ENCODE peak calls at places on chromosomes 6 and 20, in five cellular contexts. M is GM20000, P is upper lobe of right lung, J is progenitor cell of endocrine pancreas, N is GM12865. O is an unnamed sample.

GRCh38 chr6:136592930-136593673 is 42.9 kb upstream of the MAP7 start:
- DNase-seq in M (no peak), P (no peak), J (no peak), N (no peak), O (no peak)

GRCh38 chr20:41110012-41110411 is 27.3 kb upstream of the PLCG1 start:
- DNase-seq in M (no peak), P (no peak), J (no peak), N (no peak), O (no peak)

GRCh38 chr6:107153061-107153460 is 37.7 kb upstream of the BEND3 start:
- DNase-seq in M (no peak), P (no peak), J (no peak), N (no peak), O (no peak)

GRCh38 chr6:6469074-6469473 is 119.4 kb upstream of the LY86 start:
- DNase-seq in M (no peak), P (no peak), J (no peak), N (no peak), O (no peak)

GRCh38 chr20:21832442-21833152 is 127.1 kb downstream of the PAX1 start:
- DNase-seq in M (no peak), P (no peak), J (no peak), N (no peak), O (no peak)

GRCh38 chr20:64077094-64077493 is 2.2 kb downstream of the RGS19 start:
- DNase-seq in M (peak), P (no peak), J (no peak), N (peak), O (peak)

GRCh38 chr6:16670183-16670582 is 91.1 kb downstream of the ATXN1 start:
- DNase-seq in M (no peak), P (peak), J (no peak), N (peak), O (no peak)

GRCh38 chr20:16393297-16393696 is 180.0 kb downstream of the KIF16B start:
- DNase-seq in M (no peak), P (no peak), J (no peak), N (no peak), O (no peak)

GRCh38 chr6:106250997-106251396 is 74.6 kb downstream of the ATG5 start:
- DNase-seq in M (no peak), P (no peak), J (no peak), N (no peak), O (no peak)

GRCh38 chr6:46684771-46685170 is 2.9 kb upstream of the TDRD6 start:
- DNase-seq in M (no peak), P (no peak), J (no peak), N (no peak), O (no peak)

GRCh38 chr6:95530176-95530799 is 47.0 kb upstream of the MANEA start:
- DNase-seq in M (no peak), P (no peak), J (no peak), N (no peak), O (no peak)

GRCh38 chr20:42604998-42605970 is 584.4 kb downstream of the PTPRT start:
- DNase-seq in M (no peak), P (no peak), J (no peak), N (no peak), O (no peak)

GRCh38 chr6:135722679-135723078 is 128.8 kb upstream of the PDE7B start:
- DNase-seq in M (no peak), P (no peak), J (no peak), N (no peak), O (peak)

GRCh38 chr6:88843040-88843439 is 120.4 kb downstream of the RNGTT start:
- DNase-seq in M (no peak), P (no peak), J (no peak), N (no peak), O (no peak)

GRCh38 chr20:45970646-45971424 is 1.2 kb downstream of the ZNF335 start:
- DNase-seq in M (peak), P (peak), J (no peak), N (peak), O (peak)

GRCh38 chr6:108746411-108746810 is 101.8 kb upstream of the ARMC2 start:
- DNase-seq in M (no peak), P (no peak), J (no peak), N (no peak), O (no peak)

GRCh38 chr6:11317885-11318771 is 85.7 kb upstream of the NEDD9 start:
- DNase-seq in M (peak), P (no peak), J (no peak), N (peak), O (peak)

GRCh38 chr6:54935739-54936138 is 89.2 kb downstream of the FAM83B start:
- DNase-seq in M (no peak), P (no peak), J (no peak), N (no peak), O (no peak)

GRCh38 chr6:3009930-3010329 is 10.2 kb downstream of the NQO2 start:
- DNase-seq in M (no peak), P (no peak), J (no peak), N (no peak), O (no peak)

DNA sequence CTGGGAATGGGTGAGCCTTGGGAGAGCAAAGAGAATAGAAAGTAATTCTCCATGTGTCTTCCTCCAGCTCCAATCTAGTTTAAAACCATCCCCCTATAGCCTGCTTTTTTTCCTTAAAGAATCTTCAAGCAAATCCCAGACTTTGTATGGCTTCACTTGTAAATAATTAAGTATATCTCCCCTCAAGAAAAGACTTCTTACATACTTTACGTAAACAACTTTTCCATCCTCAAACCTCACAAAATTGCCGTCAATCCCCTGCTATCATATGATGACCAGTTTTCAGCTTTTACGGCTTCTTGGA is 88.5 kb upstream of the PHACTR3 start:
- DNase-seq in M (no peak), P (no peak), J (no peak), N (no peak), O (no peak)
- TF ChIP-seq CTCF in M (no peak), P (no peak), J (no peak), N (no peak), O (no peak)

DNA sequence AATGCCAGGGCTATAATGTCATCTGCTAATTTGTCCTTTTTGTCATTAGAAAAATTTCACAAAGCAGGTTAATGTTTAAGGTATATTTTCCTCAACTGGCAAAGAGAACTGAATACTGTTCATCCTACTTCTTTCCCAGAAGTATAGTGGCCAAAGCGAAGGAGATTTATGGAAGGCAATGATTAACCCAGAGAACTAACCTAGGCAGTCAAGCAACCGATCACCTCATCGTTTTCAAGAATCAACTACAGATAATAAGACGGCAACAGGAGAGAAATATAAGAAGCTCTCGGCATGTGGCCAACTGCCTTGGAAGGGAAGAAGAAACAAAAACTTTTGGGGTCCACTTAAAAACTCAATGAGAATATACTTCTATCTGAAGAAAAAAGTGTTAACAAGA is 38.2 kb downstream of the REV3L start:
- DNase-seq in M (no peak), P (no peak), J (no peak), N (no peak), O (no peak)
- TF ChIP-seq CTCF in M (no peak), P (no peak), J (no peak), N (no peak), O (no peak)

GRCh38 chr20:51945177-51945576 is 142.9 kb upstream of the SALL4 start:
- DNase-seq in M (no peak), P (no peak), J (no peak), N (no peak), O (no peak)
- TF ChIP-seq CTCF in M (no peak), P (no peak), J (no peak), N (no peak), O (no peak)

GRCh38 chr20:23995905-23996666 is 7.5 kb upstream of the GGTLC1 start:
- DNase-seq in M (peak), P (peak), J (no peak), N (peak), O (peak)
- TF ChIP-seq CTCF in M (peak), P (peak), J (peak), N (peak), O (peak)

GRCh38 chr20:44167736-44168135 is 19.3 kb downstream of the JPH2 start:
- DNase-seq in M (no peak), P (no peak), J (no peak), N (no peak), O (no peak)
- TF ChIP-seq CTCF in M (no peak), P (no peak), J (no peak), N (no peak), O (no peak)

DNA sequence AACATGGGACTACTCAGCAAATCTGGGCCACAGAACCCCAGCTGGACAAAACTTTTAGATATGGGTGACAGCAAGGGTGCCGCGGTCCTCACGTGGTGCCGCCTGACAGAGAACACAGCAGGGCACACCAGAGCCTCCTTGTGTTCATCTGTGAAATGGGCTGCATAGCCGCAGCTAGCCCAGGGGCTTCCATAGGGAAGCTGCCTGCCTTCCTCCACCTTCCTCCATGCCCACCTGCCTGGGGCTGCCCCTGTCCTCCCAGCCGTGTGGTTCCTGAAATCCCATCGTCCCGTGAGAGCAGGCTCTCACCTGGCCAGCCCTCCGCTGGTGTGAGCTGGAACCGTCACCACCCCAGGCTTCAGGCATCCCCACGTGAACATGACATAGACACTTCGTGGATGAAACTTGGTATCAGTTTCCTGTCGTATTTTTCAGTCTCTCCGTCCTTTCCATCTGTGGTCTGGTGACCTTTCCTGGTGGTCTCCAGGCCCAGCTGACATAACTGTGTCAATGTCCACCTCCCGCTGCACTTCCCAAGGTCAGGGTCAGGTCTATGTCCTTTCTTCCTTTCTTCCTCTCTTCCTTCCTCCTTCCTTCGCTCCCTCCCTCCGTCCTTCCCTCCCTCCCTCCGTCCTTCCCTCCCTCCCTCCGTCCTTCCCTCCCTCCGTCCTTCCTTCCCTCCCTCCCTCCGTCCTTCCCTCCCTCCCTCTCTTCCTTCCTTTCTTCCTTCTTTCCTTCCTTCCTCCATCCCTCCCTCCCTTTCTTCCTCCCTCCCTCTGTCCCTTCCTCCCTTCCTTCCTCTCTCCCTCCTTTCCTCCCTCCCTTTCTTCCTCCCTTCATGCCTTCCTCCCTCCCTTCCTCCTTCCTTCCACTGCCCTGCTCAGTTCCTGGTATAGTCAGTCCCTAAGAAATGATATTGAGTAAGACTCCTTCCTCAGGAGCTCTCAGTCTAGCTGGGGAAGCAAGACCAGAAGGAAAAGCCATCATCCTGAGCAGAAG is 78.8 kb downstream of the GRM4 start:
- DNase-seq in M (no peak), P (no peak), J (no peak), N (no peak), O (no peak)
- TF ChIP-seq CTCF in M (no peak), P (no peak), J (no peak), N (no peak), O (no peak)

DNA sequence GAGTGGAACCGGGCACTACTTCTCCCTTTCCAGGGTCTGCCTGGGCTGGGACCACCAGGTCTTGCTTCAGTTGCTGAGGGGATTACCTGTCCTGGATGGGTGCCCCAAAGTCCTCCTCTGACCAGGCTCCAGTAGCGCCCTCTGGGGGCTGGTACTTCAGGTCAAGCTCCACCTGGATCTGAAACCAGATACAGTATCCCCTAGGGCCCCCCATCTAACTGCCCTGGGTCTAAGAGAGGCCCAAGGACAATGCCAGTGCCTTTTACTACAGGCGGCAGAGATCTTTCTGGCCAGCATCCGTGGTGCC is 11.2 kb upstream of the SPAG4 start:
- DNase-seq in M (no peak), P (peak), J (no peak), N (peak), O (peak)
- TF ChIP-seq CTCF in M (peak), P (peak), J (peak), N (peak), O (peak)